ENCODE peak calls at places on chromosome 20, in five cellular contexts. C is tibial artery, G is neural crest cell, O is NCI-H1436, U is C1 segment of cervical spinal cord. N is an unnamed sample.

GRCh38 chr20:62653373-62653772 is 11.1 kb downstream of the SLCO4A1 start:
- DNase-seq in G (no peak), O (no peak), U (no peak), C (no peak), N (no peak)

GRCh38 chr20:14093652-14094051 is 98.3 kb downstream of the MACROD2 start:
- DNase-seq in O (peak; percentile 69), U (no peak), G (no peak), C (no peak), N (no peak)

GRCh38 chr20:57399587-57400261 is 8.5 kb downstream of the RBM38 start:
- DNase-seq in C (no peak), G (no peak), O (no peak), U (no peak), N (no peak)

GRCh38 chr20:24199493-24199892 is 210.9 kb upstream of the GGTLC1 start:
- DNase-seq in C (no peak), U (no peak), G (no peak), O (no peak), N (no peak)

GRCh38 chr20:19757487-19757972 is 528 bp upstream of the RIN2 start:
- DNase-seq in U (peak; percentile 72), C (peak; percentile 88), O (no peak), G (peak; percentile 57), N (no peak)

GRCh38 chr20:1538655-1539054 is 18.9 kb downstream of the SIRPD start:
- DNase-seq in G (no peak), U (no peak), C (no peak), O (no peak), N (no peak)

GRCh38 chr20:49964964-49965780 is 17.6 kb upstream of the SNAI1 start:
- DNase-seq in G (peak; percentile 57), C (no peak), O (no peak), U (no peak), N (no peak)

GRCh38 chr20:2800590-2801458 is at the start of gene CPXM1:
- DNase-seq in G (peak; percentile 71), U (no peak), C (no peak), O (no peak), N (peak; percentile 14)

GRCh38 chr20:36604952-36605308 is 649 bp upstream of the RAB5IF start:
- DNase-seq in O (peak; percentile 15), U (no peak), G (no peak), C (peak; percentile 43), N (no peak)

GRCh38 chr20:62282877-62283503 is 19.8 kb upstream of the ADRM1 start:
- DNase-seq in U (no peak), G (no peak), C (no peak), O (no peak), N (no peak)

GRCh38 chr20:45080867-45081616 is 19.9 kb downstream of the KCNS1 start:
- DNase-seq in G (no peak), U (no peak), O (no peak), C (no peak), N (no peak)

GRCh38 chr20:39069976-39070375 is 107.8 kb downstream of the DHX35 start:
- DNase-seq in G (no peak), O (no peak), C (no peak), U (no peak), N (no peak)

GRCh38 chr20:33276303-33277113 is 6.5 kb upstream of the BPIFB1 start:
- DNase-seq in G (no peak), C (no peak), O (no peak), U (no peak), N (no peak)

GRCh38 chr20:55365745-55366144 is 639.6 kb downstream of the CBLN4 start:
- DNase-seq in O (no peak), U (no peak), G (no peak), C (no peak), N (no peak)

GRCh38 chr20:21520702-21521595 is 7.1 kb upstream of the NKX2-2 start:
- DNase-seq in G (peak; percentile 7), C (no peak), U (peak; percentile 75), O (peak; percentile 69), N (no peak)

GRCh38 chr20:22322513-22322912 is 261.9 kb downstream of the FOXA2 start:
- DNase-seq in C (no peak), O (no peak), U (no peak), G (no peak), N (no peak)

GRCh38 chr20:57224641-57225138 is 41.8 kb downstream of the BMP7 start:
- DNase-seq in U (no peak), O (no peak), G (no peak), C (no peak), N (no peak)

GRCh38 chr20:62872184-62872862 is 10.7 kb upstream of the TCFL5 start:
- DNase-seq in C (no peak), G (no peak), O (no peak), U (no peak), N (no peak)

GRCh38 chr20:36017034-36017951 is 48.9 kb downstream of the CNBD2 start:
- DNase-seq in O (no peak), G (no peak), U (no peak), C (no peak), N (peak; percentile 84)

GRCh38 chr20:48734104-48734749 is 93.6 kb downstream of the PREX1 start:
- DNase-seq in O (no peak), G (no peak), U (no peak), C (no peak), N (no peak)

GRCh38 chr20:57326667-57327455 is 2.7 kb upstream of the SPO11 start:
- DNase-seq in O (no peak), U (no peak), G (no peak), C (no peak), N (no peak)

GRCh38 chr20:43899274-43899878 is 15.3 kb upstream of the TOX2 start:
- DNase-seq in C (no peak), U (no peak), O (no peak), G (no peak), N (no peak)

GRCh38 chr20:47265984-47266383 is 90.5 kb downstream of the ZMYND8 start:
- DNase-seq in C (no peak), O (no peak), G (no peak), U (no peak), N (no peak)

GRCh38 chr20:31823360-31824124 is 4.4 kb downstream of the MYLK2 start:
- DNase-seq in O (no peak), C (no peak), G (no peak), U (no peak), N (no peak)